ENCODE peak calls at places on chromosome 14, in ten cellular contexts. One of them, this sample, is unnamed.

GRCh38 chr14:57060276-57060956 is 208.3 kb downstream of the EXOC5 start:
- DNase-seq in heart left ventricle: no peak
- DNase-seq in esophagus squamous epithelium: no peak
- DNase-seq in HFF-Myc: no peak
- DNase-seq in tibial artery: no peak
- DNase-seq in A549: no peak
- DNase-seq in upper lobe of right lung: no peak
- DNase-seq in Panc1: no peak
- DNase-seq in endothelial cell of umbilical vein: no peak
- DNase-seq in tibial nerve: no peak
- DNase-seq in this sample: peak; percentile 16

GRCh38 chr14:31060253-31060875 is 34.2 kb upstream of the STRN3 start:
- DNase-seq in heart left ventricle: no peak
- DNase-seq in esophagus squamous epithelium: no peak
- DNase-seq in HFF-Myc: no peak
- DNase-seq in tibial artery: no peak
- DNase-seq in A549: no peak
- DNase-seq in upper lobe of right lung: no peak
- DNase-seq in Panc1: no peak
- DNase-seq in endothelial cell of umbilical vein: no peak
- DNase-seq in tibial nerve: no peak
- DNase-seq in this sample: no peak

GRCh38 chr14:66998013-66998412 is 191.2 kb upstream of the GARIN2 start:
- DNase-seq in heart left ventricle: no peak
- DNase-seq in esophagus squamous epithelium: no peak
- DNase-seq in HFF-Myc: no peak
- DNase-seq in tibial artery: no peak
- DNase-seq in A549: no peak
- DNase-seq in upper lobe of right lung: no peak
- DNase-seq in Panc1: no peak
- DNase-seq in endothelial cell of umbilical vein: no peak
- DNase-seq in tibial nerve: no peak
- DNase-seq in this sample: no peak

GRCh38 chr14:102215071-102215470 is 75.4 kb downstream of the WDR20 start:
- DNase-seq in heart left ventricle: peak; percentile 55
- DNase-seq in esophagus squamous epithelium: no peak
- DNase-seq in HFF-Myc: no peak
- DNase-seq in tibial artery: peak; percentile 45
- DNase-seq in A549: no peak
- DNase-seq in upper lobe of right lung: peak; percentile 38
- DNase-seq in Panc1: no peak
- DNase-seq in endothelial cell of umbilical vein: no peak
- DNase-seq in tibial nerve: peak; percentile 20
- DNase-seq in this sample: peak; percentile 48

GRCh38 chr14:61644834-61645233 is 50.5 kb upstream of the HIF1A start:
- DNase-seq in heart left ventricle: no peak
- DNase-seq in esophagus squamous epithelium: no peak
- DNase-seq in HFF-Myc: no peak
- DNase-seq in tibial artery: no peak
- DNase-seq in A549: no peak
- DNase-seq in upper lobe of right lung: no peak
- DNase-seq in Panc1: no peak
- DNase-seq in endothelial cell of umbilical vein: no peak
- DNase-seq in tibial nerve: no peak
- DNase-seq in this sample: no peak

GRCh38 chr14:93759781-93760307 is 28.4 kb downstream of the PRIMA1 start:
- DNase-seq in heart left ventricle: peak; percentile 92
- DNase-seq in esophagus squamous epithelium: no peak
- DNase-seq in HFF-Myc: no peak
- DNase-seq in tibial artery: peak; percentile 75
- DNase-seq in A549: no peak
- DNase-seq in upper lobe of right lung: no peak
- DNase-seq in Panc1: no peak
- DNase-seq in endothelial cell of umbilical vein: no peak
- DNase-seq in tibial nerve: no peak
- DNase-seq in this sample: no peak

GRCh38 chr14:91378945-91379932 is 38.4 kb downstream of the CCDC88C start:
- DNase-seq in heart left ventricle: no peak
- DNase-seq in esophagus squamous epithelium: no peak
- DNase-seq in HFF-Myc: no peak
- DNase-seq in tibial artery: no peak
- DNase-seq in A549: no peak
- DNase-seq in upper lobe of right lung: no peak
- DNase-seq in Panc1: no peak
- DNase-seq in endothelial cell of umbilical vein: no peak
- DNase-seq in tibial nerve: no peak
- DNase-seq in this sample: no peak

GRCh38 chr14:103134919-103135318 is 11.7 kb downstream of the TNFAIP2 start:
- DNase-seq in heart left ventricle: no peak
- DNase-seq in esophagus squamous epithelium: no peak
- DNase-seq in HFF-Myc: no peak
- DNase-seq in tibial artery: no peak
- DNase-seq in A549: no peak
- DNase-seq in upper lobe of right lung: no peak
- DNase-seq in Panc1: no peak
- DNase-seq in endothelial cell of umbilical vein: no peak
- DNase-seq in tibial nerve: no peak
- DNase-seq in this sample: no peak

GRCh38 chr14:56205906-56206305 is 87.7 kb downstream of the PELI2 start:
- DNase-seq in heart left ventricle: no peak
- DNase-seq in esophagus squamous epithelium: no peak
- DNase-seq in HFF-Myc: no peak
- DNase-seq in tibial artery: no peak
- DNase-seq in A549: no peak
- DNase-seq in upper lobe of right lung: no peak
- DNase-seq in Panc1: no peak
- DNase-seq in endothelial cell of umbilical vein: peak; percentile 14
- DNase-seq in tibial nerve: no peak
- DNase-seq in this sample: peak; percentile 35

GRCh38 chr14:104977008-104977680 is 1.0 kb downstream of the AHNAK2 start:
- DNase-seq in heart left ventricle: no peak
- DNase-seq in esophagus squamous epithelium: no peak
- DNase-seq in HFF-Myc: no peak
- DNase-seq in tibial artery: no peak
- DNase-seq in A549: no peak
- DNase-seq in upper lobe of right lung: peak; percentile 65
- DNase-seq in Panc1: no peak
- DNase-seq in endothelial cell of umbilical vein: no peak
- DNase-seq in tibial nerve: no peak
- DNase-seq in this sample: no peak

GRCh38 chr14:50364792-50365191 is 31.9 kb downstream of the CDKL1 start:
- DNase-seq in heart left ventricle: no peak
- DNase-seq in esophagus squamous epithelium: no peak
- DNase-seq in HFF-Myc: no peak
- DNase-seq in tibial artery: no peak
- DNase-seq in A549: no peak
- DNase-seq in upper lobe of right lung: no peak
- DNase-seq in Panc1: no peak
- DNase-seq in endothelial cell of umbilical vein: no peak
- DNase-seq in tibial nerve: no peak
- DNase-seq in this sample: no peak
- TF ChIP-seq CTCF in heart left ventricle: no peak
- TF ChIP-seq CTCF in esophagus squamous epithelium: no peak
- TF ChIP-seq CTCF in HFF-Myc: no peak
- TF ChIP-seq CTCF in tibial artery: no peak
- TF ChIP-seq CTCF in A549: no peak
- TF ChIP-seq CTCF in upper lobe of right lung: no peak
- TF ChIP-seq CTCF in Panc1: no peak
- TF ChIP-seq CTCF in endothelial cell of umbilical vein: no peak
- TF ChIP-seq CTCF in tibial nerve: no peak
- TF ChIP-seq CTCF in this sample: peak; percentile 12

GRCh38 chr14:73180385-73180805 is 44.1 kb downstream of the PSEN1 start:
- DNase-seq in heart left ventricle: no peak
- DNase-seq in esophagus squamous epithelium: no peak
- DNase-seq in HFF-Myc: no peak
- DNase-seq in tibial artery: no peak
- DNase-seq in A549: no peak
- DNase-seq in upper lobe of right lung: no peak
- DNase-seq in Panc1: no peak
- DNase-seq in endothelial cell of umbilical vein: no peak
- DNase-seq in tibial nerve: peak; percentile 51
- DNase-seq in this sample: peak; percentile 72
- H3K4me3 ChIP-seq in heart left ventricle: no peak overlapping the region
- H3K4me3 ChIP-seq in esophagus squamous epithelium: no peak overlapping the region
- H3K4me3 ChIP-seq in HFF-Myc: no peak overlapping the region
- H3K4me3 ChIP-seq in tibial artery: no peak overlapping the region
- H3K4me3 ChIP-seq in A549: no peak overlapping the region
- H3K4me3 ChIP-seq in upper lobe of right lung: no peak overlapping the region
- H3K4me3 ChIP-seq in Panc1: no peak overlapping the region
- H3K4me3 ChIP-seq in endothelial cell of umbilical vein: no peak overlapping the region
- H3K4me3 ChIP-seq in tibial nerve: no peak overlapping the region
- H3K4me3 ChIP-seq in this sample: no peak overlapping the region

GRCh38 chr14:83217492-83217891 is 1683.8 kb upstream of the SEL1L start:
- DNase-seq in heart left ventricle: no peak
- DNase-seq in esophagus squamous epithelium: no peak
- DNase-seq in HFF-Myc: no peak
- DNase-seq in tibial artery: peak; percentile 82
- DNase-seq in A549: no peak
- DNase-seq in upper lobe of right lung: no peak
- DNase-seq in Panc1: no peak
- DNase-seq in endothelial cell of umbilical vein: no peak
- DNase-seq in tibial nerve: peak; percentile 21
- DNase-seq in this sample: no peak
- TF ChIP-seq CTCF in heart left ventricle: no peak
- TF ChIP-seq CTCF in esophagus squamous epithelium: no peak
- TF ChIP-seq CTCF in HFF-Myc: no peak
- TF ChIP-seq CTCF in tibial artery: no peak
- TF ChIP-seq CTCF in A549: no peak
- TF ChIP-seq CTCF in upper lobe of right lung: no peak
- TF ChIP-seq CTCF in Panc1: no peak
- TF ChIP-seq CTCF in endothelial cell of umbilical vein: no peak
- TF ChIP-seq CTCF in tibial nerve: no peak
- TF ChIP-seq CTCF in this sample: peak; percentile 5

DNA sequence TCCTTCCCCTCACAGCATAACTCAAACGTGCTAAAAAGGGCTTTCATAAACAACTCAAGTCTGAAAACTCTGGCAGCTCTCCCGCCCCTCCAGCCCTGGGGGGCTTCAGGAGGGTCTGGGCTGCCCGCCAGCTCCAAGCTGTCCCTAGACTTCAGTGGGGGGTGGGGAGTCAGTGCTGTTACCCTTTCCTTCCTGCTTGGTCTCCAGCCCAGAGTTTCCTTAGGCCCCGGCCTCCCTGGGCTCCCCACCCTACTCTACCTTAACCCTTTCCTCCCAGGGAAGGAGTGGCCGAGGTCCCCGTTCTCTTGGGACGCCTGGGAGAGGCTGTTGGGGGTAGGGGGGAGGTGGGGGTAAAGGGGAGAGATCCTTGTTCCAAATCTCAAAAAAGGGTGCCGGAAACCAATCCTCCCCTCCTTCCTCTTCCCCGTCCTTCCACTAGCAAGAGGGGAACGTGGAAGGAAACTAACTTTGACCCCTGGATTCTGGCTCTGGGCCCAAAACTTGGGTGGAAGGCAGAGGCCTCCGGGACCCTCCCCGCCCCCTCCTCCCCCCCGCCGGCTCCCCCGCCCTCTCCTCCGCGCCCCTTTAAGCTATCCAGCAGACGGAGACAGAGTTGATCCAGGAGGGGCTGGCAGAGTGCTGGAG is 383 bp upstream of the NYNRIN start:
- DNase-seq in heart left ventricle: peak; percentile 57
- DNase-seq in esophagus squamous epithelium: no peak
- DNase-seq in HFF-Myc: no peak
- DNase-seq in tibial artery: no peak
- DNase-seq in A549: no peak
- DNase-seq in upper lobe of right lung: no peak
- DNase-seq in Panc1: no peak
- DNase-seq in endothelial cell of umbilical vein: peak; percentile 49
- DNase-seq in tibial nerve: no peak
- DNase-seq in this sample: no peak
- H3K4me3 ChIP-seq in heart left ventricle: peak overlapping the region; percentile 73
- H3K4me3 ChIP-seq in esophagus squamous epithelium: peak overlapping the region; percentile 57
- H3K4me3 ChIP-seq in HFF-Myc: peak overlapping the region; percentile 46
- H3K4me3 ChIP-seq in tibial artery: peak overlapping the region; percentile 71
- H3K4me3 ChIP-seq in A549: peak overlapping the region; percentile 65
- H3K4me3 ChIP-seq in upper lobe of right lung: peak overlapping the region; percentile 75
- H3K4me3 ChIP-seq in Panc1: peak overlapping the region; percentile 23
- H3K4me3 ChIP-seq in endothelial cell of umbilical vein: peak overlapping the region; percentile 69
- H3K4me3 ChIP-seq in tibial nerve: peak overlapping the region; percentile 88
- H3K4me3 ChIP-seq in this sample: peak overlapping the region; percentile 54

GRCh38 chr14:34098985-34099349 is 148.1 kb upstream of the EGLN3 start:
- DNase-seq in heart left ventricle: no peak
- DNase-seq in esophagus squamous epithelium: no peak
- DNase-seq in HFF-Myc: no peak
- DNase-seq in tibial artery: no peak
- DNase-seq in A549: no peak
- DNase-seq in upper lobe of right lung: no peak
- DNase-seq in Panc1: no peak
- DNase-seq in endothelial cell of umbilical vein: no peak
- DNase-seq in tibial nerve: no peak
- DNase-seq in this sample: no peak
- TF ChIP-seq CTCF in heart left ventricle: no peak
- TF ChIP-seq CTCF in esophagus squamous epithelium: no peak
- TF ChIP-seq CTCF in HFF-Myc: no peak
- TF ChIP-seq CTCF in tibial artery: no peak
- TF ChIP-seq CTCF in A549: no peak
- TF ChIP-seq CTCF in upper lobe of right lung: no peak
- TF ChIP-seq CTCF in Panc1: peak; percentile 34
- TF ChIP-seq CTCF in endothelial cell of umbilical vein: no peak
- TF ChIP-seq CTCF in tibial nerve: no peak
- TF ChIP-seq CTCF in this sample: no peak

GRCh38 chr14:76828339-76829015 is 2.3 kb downstream of the LRRC74A start:
- DNase-seq in heart left ventricle: no peak
- DNase-seq in esophagus squamous epithelium: no peak
- DNase-seq in HFF-Myc: no peak
- DNase-seq in tibial artery: no peak
- DNase-seq in A549: no peak
- DNase-seq in upper lobe of right lung: no peak
- DNase-seq in Panc1: no peak
- DNase-seq in endothelial cell of umbilical vein: no peak
- DNase-seq in tibial nerve: no peak
- DNase-seq in this sample: no peak

GRCh38 chr14:76827696-76828301 is 1.6 kb downstream of the LRRC74A start:
- DNase-seq in heart left ventricle: peak; percentile 62
- DNase-seq in esophagus squamous epithelium: no peak
- DNase-seq in HFF-Myc: no peak
- DNase-seq in tibial artery: no peak
- DNase-seq in A549: no peak
- DNase-seq in upper lobe of right lung: no peak
- DNase-seq in Panc1: no peak
- DNase-seq in endothelial cell of umbilical vein: no peak
- DNase-seq in tibial nerve: no peak
- DNase-seq in this sample: no peak

GRCh38 chr14:76829650-76830421 is 3.6 kb downstream of the LRRC74A start:
- DNase-seq in heart left ventricle: peak; percentile 79
- DNase-seq in esophagus squamous epithelium: no peak
- DNase-seq in HFF-Myc: no peak
- DNase-seq in tibial artery: no peak
- DNase-seq in A549: no peak
- DNase-seq in upper lobe of right lung: no peak
- DNase-seq in Panc1: no peak
- DNase-seq in endothelial cell of umbilical vein: no peak
- DNase-seq in tibial nerve: peak; percentile 74
- DNase-seq in this sample: no peak

GRCh38 chr14:76826122-76826521 is at the start of gene LRRC74A:
- DNase-seq in heart left ventricle: no peak
- DNase-seq in esophagus squamous epithelium: no peak
- DNase-seq in HFF-Myc: no peak
- DNase-seq in tibial artery: no peak
- DNase-seq in A549: no peak
- DNase-seq in upper lobe of right lung: no peak
- DNase-seq in Panc1: no peak
- DNase-seq in endothelial cell of umbilical vein: no peak
- DNase-seq in tibial nerve: no peak
- DNase-seq in this sample: no peak

GRCh38 chr14:76829016-76829365 is 2.8 kb downstream of the LRRC74A start:
- DNase-seq in heart left ventricle: peak; percentile 74
- DNase-seq in esophagus squamous epithelium: no peak
- DNase-seq in HFF-Myc: no peak
- DNase-seq in tibial artery: no peak
- DNase-seq in A549: no peak
- DNase-seq in upper lobe of right lung: no peak
- DNase-seq in Panc1: no peak
- DNase-seq in endothelial cell of umbilical vein: peak; percentile 33
- DNase-seq in tibial nerve: peak; percentile 34
- DNase-seq in this sample: no peak
- H3K4me3 ChIP-seq in heart left ventricle: no peak overlapping the region
- H3K4me3 ChIP-seq in esophagus squamous epithelium: no peak overlapping the region
- H3K4me3 ChIP-seq in HFF-Myc: no peak overlapping the region
- H3K4me3 ChIP-seq in tibial artery: no peak overlapping the region
- H3K4me3 ChIP-seq in A549: no peak overlapping the region
- H3K4me3 ChIP-seq in upper lobe of right lung: no peak overlapping the region
- H3K4me3 ChIP-seq in Panc1: no peak overlapping the region
- H3K4me3 ChIP-seq in endothelial cell of umbilical vein: no peak overlapping the region
- H3K4me3 ChIP-seq in tibial nerve: no peak overlapping the region
- H3K4me3 ChIP-seq in this sample: no peak overlapping the region